ENCODE peak calls at places on chromosomes 2 and 18, in four cellular contexts. One of them, this sample, is unnamed.

GRCh38 chr2:23366720-23367119 is 18.3 kb upstream of the KLHL29 start:
- DNase-seq in AG09309: no peak
- DNase-seq in lower lobe of right lung: peak
- DNase-seq in breast epithelium: no peak
- DNase-seq in this sample: no peak

GRCh38 chr18:61894751-61895524 is 2.1 kb upstream of the RNF152 start:
- DNase-seq in AG09309: no peak
- DNase-seq in lower lobe of right lung: no peak
- DNase-seq in breast epithelium: no peak
- DNase-seq in this sample: no peak

GRCh38 chr2:189268763-189269162 is 89.2 kb upstream of the COL5A2 start:
- DNase-seq in lower lobe of right lung: no peak
- DNase-seq in AG09309: no peak
- DNase-seq in breast epithelium: no peak
- DNase-seq in this sample: no peak

GRCh38 chr2:143574069-143574468 is 444.9 kb downstream of the ARHGAP15 start:
- DNase-seq in AG09309: no peak
- DNase-seq in breast epithelium: no peak
- DNase-seq in lower lobe of right lung: no peak
- DNase-seq in this sample: no peak

GRCh38 chr2:148459300-148459891 is 185.2 kb upstream of the EPC2 start:
- DNase-seq in AG09309: no peak
- DNase-seq in lower lobe of right lung: no peak
- DNase-seq in breast epithelium: no peak
- DNase-seq in this sample: no peak

GRCh38 chr18:70422061-70422965 is 133.5 kb downstream of the SOCS6 start:
- DNase-seq in lower lobe of right lung: peak
- DNase-seq in AG09309: peak
- DNase-seq in breast epithelium: no peak
- DNase-seq in this sample: peak

GRCh38 chr2:14420851-14421250 is 211.7 kb upstream of the LRATD1 start:
- DNase-seq in breast epithelium: no peak
- DNase-seq in AG09309: no peak
- DNase-seq in lower lobe of right lung: no peak
- DNase-seq in this sample: no peak

GRCh38 chr2:169112841-169113240 is 43.5 kb downstream of the DHRS9 start:
- DNase-seq in AG09309: no peak
- DNase-seq in lower lobe of right lung: no peak
- DNase-seq in breast epithelium: no peak
- DNase-seq in this sample: no peak

GRCh38 chr2:224890407-224890806 is 151.9 kb downstream of the DOCK10 start:
- DNase-seq in lower lobe of right lung: no peak
- DNase-seq in AG09309: no peak
- DNase-seq in breast epithelium: no peak
- DNase-seq in this sample: no peak

GRCh38 chr2:230824406-230824978 is 40.2 kb upstream of the ITM2C start:
- DNase-seq in AG09309: peak
- DNase-seq in lower lobe of right lung: no peak
- DNase-seq in breast epithelium: no peak
- DNase-seq in this sample: peak
- H3K4me3 ChIP-seq in AG09309: peak
- H3K4me3 ChIP-seq in lower lobe of right lung: no peak
- H3K4me3 ChIP-seq in breast epithelium: peak
- H3K4me3 ChIP-seq in this sample: no peak

GRCh38 chr2:167430447-167430846 is 542.2 kb downstream of the XIRP2 start:
- DNase-seq in lower lobe of right lung: no peak
- DNase-seq in breast epithelium: no peak
- DNase-seq in AG09309: no peak
- DNase-seq in this sample: no peak

GRCh38 chr2:167431949-167432348 is 543.7 kb downstream of the XIRP2 start:
- DNase-seq in breast epithelium: no peak
- DNase-seq in lower lobe of right lung: no peak
- DNase-seq in AG09309: no peak
- DNase-seq in this sample: no peak
- H3K4me3 ChIP-seq in breast epithelium: no peak
- H3K4me3 ChIP-seq in lower lobe of right lung: no peak
- H3K4me3 ChIP-seq in AG09309: no peak
- H3K4me3 ChIP-seq in this sample: no peak

DNA sequence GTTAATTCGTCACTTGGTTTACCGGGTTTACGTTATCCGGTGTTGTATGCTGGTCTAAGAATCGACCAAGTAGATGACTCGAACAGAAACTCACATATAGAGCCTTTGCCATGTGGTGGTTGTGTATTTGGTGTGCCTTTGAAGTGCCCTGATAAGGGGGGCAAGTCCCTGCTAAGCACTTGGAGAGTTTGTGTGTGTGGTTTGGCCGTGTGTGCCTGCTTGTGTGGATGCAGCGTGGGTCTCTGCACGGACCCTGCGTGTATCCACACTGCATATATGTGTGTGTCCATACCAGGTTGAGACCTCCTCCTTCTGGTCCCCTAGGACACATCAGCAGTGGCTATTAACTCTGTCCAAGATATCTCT is 2.4 kb upstream of the CELF4 start:
- DNase-seq in lower lobe of right lung: no peak
- DNase-seq in AG09309: no peak
- DNase-seq in breast epithelium: no peak
- DNase-seq in this sample: no peak
- H3K4me3 ChIP-seq in lower lobe of right lung: peak
- H3K4me3 ChIP-seq in AG09309: no peak
- H3K4me3 ChIP-seq in breast epithelium: peak
- H3K4me3 ChIP-seq in this sample: no peak

GRCh38 chr2:237223208-237223861 is 137.6 kb downstream of the COPS8 start:
- DNase-seq in breast epithelium: no peak
- DNase-seq in AG09309: peak
- DNase-seq in lower lobe of right lung: no peak
- DNase-seq in this sample: peak
- H3K4me3 ChIP-seq in breast epithelium: no peak
- H3K4me3 ChIP-seq in AG09309: no peak
- H3K4me3 ChIP-seq in lower lobe of right lung: no peak
- H3K4me3 ChIP-seq in this sample: no peak

This sample was measured in HFF-Myc.